ENCODE peak calls at places on chromosomes 16 and 17, in ten cellular contexts. F is adrenal gland, K is mucosa of descending colon, W is foreskin keratinocyte, O is foreskin fibroblast, Y is heart right ventricle, T is cardiac fibroblast, A is endodermal cell, Q is Caco-2, P is WTC11. H is an unnamed sample.

GRCh38 chr17:13921841-13922776 is 147.2 kb upstream of the COX10 start:
- DNase-seq in F (no peak), Y (no peak), K (no peak), T (no peak), A (peak), Q (no peak), P (no peak), W (no peak), O (no peak), H (no peak)

GRCh38 chr16:35749253-35750141 is 2290.1 kb downstream of the TP53TG3F start:
- DNase-seq in Q (no peak), T (no peak), Y (peak), K (peak), A (no peak), P (no peak), O (no peak), W (no peak), F (no peak), H (no peak)

GRCh38 chr16:48720266-48720665 is 110.3 kb upstream of the N4BP1 start:
- DNase-seq in F (no peak), A (peak), Q (peak), P (peak), Y (no peak), T (peak), W (peak), K (no peak), O (no peak), H (no peak)

GRCh38 chr17:17749025-17749772 is 67.9 kb downstream of the RAI1 start:
- DNase-seq in Q (no peak), Y (peak), F (no peak), W (no peak), P (peak), K (no peak), A (peak), T (peak), O (no peak), H (no peak)

GRCh38 chr17:66715745-66716156 is 119.2 kb upstream of the CACNG5 start:
- DNase-seq in K (no peak), F (no peak), O (peak), W (peak), Q (peak), T (peak), P (no peak), Y (no peak), A (peak), H (peak)

GRCh38 chr17:32971171-32971570 is 20.5 kb upstream of the SPACA3 start:
- DNase-seq in T (peak), P (no peak), Y (no peak), A (no peak), Q (no peak), W (peak), O (peak), F (no peak), K (no peak), H (no peak)

GRCh38 chr17:38428150-38428642 is at the start of gene ARHGAP23:
- DNase-seq in O (peak), K (peak), F (peak), T (peak), Q (peak), W (peak), A (peak), P (no peak), Y (peak), H (peak)

GRCh38 chr17:76523084-76524037 is 14.1 kb downstream of the CYGB start:
- DNase-seq in F (peak), A (peak), O (peak), P (peak), T (peak), W (peak), Q (peak), K (peak), Y (peak), H (no peak)

GRCh38 chr16:15760129-15760528 is 96.7 kb downstream of the MYH11 start:
- DNase-seq in A (no peak), W (no peak), Q (no peak), T (no peak), K (no peak), P (no peak), F (no peak), O (no peak), Y (no peak), H (no peak)

GRCh38 chr16:69610356-69610755 is 44.6 kb downstream of the NFAT5 start:
- DNase-seq in O (no peak), T (no peak), K (no peak), F (no peak), Y (no peak), W (no peak), A (no peak), Q (no peak), P (no peak), H (no peak)

GRCh38 chr17:67729903-67730302 is 12.2 kb downstream of the NOL11 start:
- DNase-seq in K (no peak), F (no peak), O (no peak), Q (no peak), W (no peak), P (no peak), A (peak), T (no peak), Y (no peak), H (no peak)

GRCh38 chr16:31700200-31700529 is 172.5 kb downstream of the AHSP start:
- DNase-seq in Y (no peak), Q (no peak), K (no peak), P (no peak), F (no peak), A (no peak), W (no peak), T (no peak), O (peak), H (no peak)

GRCh38 chr16:58062821-58063220 is 37.3 kb downstream of the MMP15 start:
- DNase-seq in Y (no peak), T (no peak), K (no peak), O (no peak), Q (no peak), W (no peak), F (no peak), A (peak), P (no peak), H (no peak)

GRCh38 chr17:7943291-7943690 is 11.3 kb downstream of the CNTROB start:
- DNase-seq in Q (no peak), P (no peak), K (no peak), A (no peak), W (no peak), Y (no peak), O (no peak), F (no peak), T (no peak), H (no peak)

GRCh38 chr17:65163990-65164495 is 26.9 kb downstream of the RGS9 start:
- DNase-seq in A (no peak), F (no peak), T (peak), P (no peak), Y (no peak), K (no peak), O (peak), W (peak), Q (peak), H (no peak)

GRCh38 chr17:43405861-43406260 is 7.1 kb downstream of the ARL4D start:
- DNase-seq in T (no peak), Y (no peak), K (no peak), O (no peak), W (no peak), Q (no peak), A (no peak), P (no peak), F (no peak), H (no peak)

GRCh38 chr16:77723108-77723514 is 797 bp downstream of the NUDT7 start:
- DNase-seq in T (peak), F (peak), A (no peak), P (no peak), K (no peak), Q (no peak), W (no peak), O (peak), Y (peak), H (peak)

GRCh38 chr17:82237083-82237745 is 8.4 kb downstream of the SLC16A3 start:
- DNase-seq in O (no peak), T (no peak), W (no peak), K (no peak), A (peak), Y (peak), P (peak), F (peak), Q (no peak), H (no peak)

GRCh38 chr17:72125742-72126141 is 4.9 kb downstream of the SOX9 start:
- DNase-seq in K (no peak), W (no peak), F (no peak), Y (no peak), A (no peak), O (peak), T (peak), P (no peak), Q (no peak), H (no peak)

GRCh38 chr16:55552621-55553020 is 13.9 kb upstream of the CAPNS2 start:
- DNase-seq in W (peak), T (peak), O (peak), K (no peak), P (no peak), A (no peak), Q (no peak), Y (no peak), F (no peak), H (no peak)

GRCh38 chr17:61478790-61479492 is 26.7 kb downstream of the TBX4 start:
- DNase-seq in Y (no peak), F (no peak), O (no peak), T (no peak), W (no peak), P (no peak), Q (no peak), A (peak), K (no peak), H (no peak)

GRCh38 chr16:13093676-13094075 is 192.3 kb downstream of the SHISA9 start:
- DNase-seq in Q (no peak), A (peak), Y (no peak), O (peak), P (no peak), F (no peak), T (no peak), W (no peak), K (no peak), H (no peak)

GRCh38 chr16:68790130-68790761 is 53.1 kb upstream of the TANGO6 start:
- DNase-seq in F (no peak), K (no peak), O (peak), W (peak), P (peak), Y (no peak), A (peak), T (peak), Q (peak), H (no peak)

GRCh38 chr17:489758-490329 is 137.2 kb upstream of the RPH3AL start:
- DNase-seq in O (peak), F (no peak), A (peak), P (peak), K (peak), Q (peak), T (peak), W (no peak), Y (peak), H (no peak)

GRCh38 chr16:28930652-28931051 is 1.1 kb upstream of the CD19 start:
- DNase-seq in W (no peak), K (no peak), A (no peak), Y (no peak), P (no peak), O (no peak), T (no peak), F (no peak), Q (no peak), H (no peak)

GRCh38 chr16:62225675-62226074 is 189.4 kb upstream of the CDH8 start:
- DNase-seq in W (peak), A (peak), F (peak), Y (peak), P (peak), K (peak), O (no peak), T (peak), Q (peak), H (no peak)

GRCh38 chr16:10428433-10429168 is 42.7 kb downstream of the ATF7IP2 start:
- DNase-seq in A (no peak), O (no peak), P (no peak), F (no peak), Q (no peak), W (peak), K (no peak), Y (no peak), T (no peak), H (no peak)

GRCh38 chr17:1793447-1793806 is 31.6 kb downstream of the SERPINF1 start:
- DNase-seq in F (no peak), A (no peak), O (no peak), Q (no peak), T (peak), W (peak), Y (no peak), K (no peak), P (no peak), H (no peak)

GRCh38 chr17:16936536-16937310 is 35.2 kb downstream of the TNFRSF13B start:
- DNase-seq in A (peak), Q (no peak), Y (no peak), P (peak), F (no peak), O (no peak), W (no peak), K (no peak), T (no peak), H (no peak)

GRCh38 chr17:60321336-60322055 is 70.4 kb downstream of the USP32 start:
- DNase-seq in Y (no peak), P (no peak), O (no peak), W (no peak), F (no peak), T (no peak), Q (no peak), K (no peak), A (no peak), H (no peak)

GRCh38 chr17:12734852-12735430 is 54.4 kb upstream of the ARHGAP44 start:
- DNase-seq in Y (peak), O (no peak), W (no peak), A (peak), P (no peak), Q (no peak), F (no peak), K (no peak), T (no peak), H (no peak)

GRCh38 chr16:15837761-15838160 is 19.1 kb downstream of the MYH11 start:
- DNase-seq in Y (no peak), O (no peak), F (no peak), Q (no peak), A (no peak), K (no peak), W (no peak), P (no peak), T (no peak), H (no peak)

GRCh38 chr16:19085679-19086200 is 18.3 kb downstream of the COQ7 start:
- DNase-seq in O (peak), T (peak), K (peak), W (no peak), Y (no peak), P (no peak), F (no peak), Q (no peak), A (no peak), H (no peak)

GRCh38 chr17:45814622-45815606 is 29.8 kb upstream of the SPPL2C start:
- DNase-seq in A (no peak), O (no peak), Q (no peak), K (no peak), Y (peak), W (no peak), P (no peak), T (no peak), F (no peak), H (no peak)

DNA sequence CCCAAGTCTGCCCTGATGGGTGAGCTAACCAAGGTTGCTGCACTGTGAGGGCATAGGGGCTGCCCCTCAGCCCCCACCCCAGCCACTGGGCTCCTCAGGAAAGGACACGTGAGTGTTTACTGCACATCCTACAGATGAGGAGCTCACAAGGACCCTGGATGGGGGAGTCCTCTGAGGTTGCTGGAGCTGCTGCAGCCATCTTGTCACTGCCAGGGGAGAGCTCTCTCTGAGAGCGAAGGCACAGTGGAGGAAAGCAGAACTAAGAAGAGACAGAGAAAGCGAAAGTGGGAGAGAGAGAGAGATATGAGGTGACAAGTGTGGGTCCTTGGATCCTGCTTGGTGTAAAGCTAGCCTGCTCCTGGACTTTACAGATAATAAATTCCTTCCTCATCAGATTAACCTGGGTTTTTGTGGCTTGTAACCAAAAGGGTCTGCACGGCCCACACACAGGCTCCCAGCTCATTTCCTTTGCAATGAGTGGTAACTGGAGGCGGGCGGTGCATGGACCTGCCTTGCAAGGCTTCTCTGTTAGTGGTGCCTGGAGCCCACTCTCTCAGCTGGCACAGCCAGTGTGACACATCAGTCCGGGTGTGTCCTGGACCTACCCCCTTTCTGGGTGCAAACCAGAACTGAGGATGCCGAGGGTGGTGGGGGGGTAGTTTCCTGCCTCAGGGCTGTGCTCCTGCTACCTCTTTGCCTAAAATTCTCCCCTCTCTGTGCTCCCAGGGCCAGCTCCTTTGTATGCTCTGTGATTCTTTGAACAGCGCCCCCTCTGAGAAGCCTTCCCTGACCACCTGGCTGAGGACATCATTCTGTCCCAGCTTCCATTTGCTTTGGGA is 14.2 kb downstream of the SNX20 start:
- DNase-seq in W (no peak), F (no peak), T (no peak), O (no peak), Y (no peak), A (peak), P (peak), Q (no peak), K (no peak), H (no peak)
- TF ChIP-seq CTCF in W (no peak), F (no peak), T (no peak), O (no peak), Y (no peak), A (peak), P (no peak), Q (no peak), K (no peak), H (no peak)

GRCh38 chr17:29615492-29616299 is 7.0 kb downstream of the CORO6 start:
- DNase-seq in F (peak), T (peak), Q (peak), O (peak), P (peak), Y (peak), W (peak), K (peak), A (peak), H (no peak)

GRCh38 chr17:29618272-29619065 is 4.2 kb downstream of the CORO6 start:
- DNase-seq in F (no peak), O (no peak), A (no peak), P (no peak), Y (no peak), K (no peak), W (no peak), T (no peak), Q (no peak), H (no peak)

GRCh38 chr17:29616300-29617048 is 6.2 kb downstream of the CORO6 start:
- DNase-seq in K (peak), Y (no peak), W (no peak), T (no peak), A (no peak), F (no peak), P (no peak), Q (no peak), O (no peak), H (no peak)

GRCh38 chr17:29617481-29618271 is 5.0 kb downstream of the CORO6 start:
- DNase-seq in P (peak), Q (peak), Y (peak), K (peak), W (peak), O (peak), F (peak), A (peak), T (peak), H (no peak)

GRCh38 chr17:29617125-29617480 is 5.6 kb downstream of the CORO6 start:
- DNase-seq in K (peak), O (peak), Q (peak), Y (peak), P (peak), F (peak), W (peak), T (peak), A (peak), H (no peak)
- TF ChIP-seq CTCF in K (peak), O (peak), Q (peak), Y (peak), P (peak), F (peak), W (peak), T (peak), A (peak), H (peak)

GRCh38 chr16:926715-927114 is 44.1 kb downstream of the LMF1 start:
- DNase-seq in Q (no peak), P (no peak), K (no peak), A (no peak), W (no peak), O (no peak), F (no peak), Y (no peak), T (no peak), H (no peak)
- TF ChIP-seq CTCF in Q (no peak), P (no peak), K (no peak), A (no peak), W (no peak), O (no peak), F (no peak), Y (no peak), T (no peak), H (no peak)

GRCh38 chr16:4766875-4767628 is at the start of gene ZNF500:
- DNase-seq in T (peak), A (peak), Y (peak), P (peak), Q (peak), O (peak), W (peak), F (peak), K (peak), H (peak)

GRCh38 chr16:4767872-4768548 is 1.0 kb upstream of the ZNF500 start:
- DNase-seq in P (no peak), O (no peak), Y (no peak), Q (peak), A (no peak), K (peak), W (no peak), F (no peak), T (peak), H (no peak)

GRCh38 chr16:4771646-4772045 is 4.7 kb upstream of the ZNF500 start:
- DNase-seq in F (no peak), T (no peak), A (no peak), O (no peak), Q (no peak), Y (no peak), W (no peak), P (no peak), K (no peak), H (no peak)

GRCh38 chr16:4769306-4769638 is 2.3 kb upstream of the ZNF500 start:
- DNase-seq in A (no peak), Q (no peak), Y (no peak), T (no peak), K (no peak), W (no peak), F (no peak), O (no peak), P (no peak), H (no peak)

GRCh38 chr16:4768549-4769305 is 1.8 kb upstream of the ZNF500 start:
- DNase-seq in P (peak), T (peak), A (peak), Y (peak), Q (peak), O (peak), F (peak), K (peak), W (peak), H (peak)
- TF ChIP-seq CTCF in P (no peak), T (no peak), A (no peak), Y (no peak), Q (no peak), O (no peak), F (no peak), K (no peak), W (no peak), H (no peak)

DNA sequence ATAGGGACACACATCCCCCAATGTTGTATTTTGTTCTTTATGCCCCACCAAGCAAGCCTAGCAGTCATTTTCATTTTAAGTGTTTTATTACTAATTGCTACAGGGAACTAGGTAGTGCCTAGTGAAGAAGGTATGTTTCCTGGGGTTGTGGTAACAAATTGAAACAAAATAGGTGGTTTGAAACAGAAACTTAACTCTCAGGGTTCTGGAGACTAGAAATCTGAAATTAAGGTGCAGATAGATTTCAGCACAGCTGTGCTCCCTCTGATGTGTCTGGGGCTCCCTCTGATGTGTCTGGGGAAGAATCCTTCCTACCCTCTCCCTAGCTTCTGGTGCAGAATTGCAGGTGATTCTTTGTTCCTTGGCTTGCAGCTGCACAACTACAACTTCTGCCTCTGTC is 390.1 kb downstream of the ZFHX3 start:
- DNase-seq in K (no peak), Y (no peak), O (no peak), A (no peak), Q (no peak), P (no peak), W (no peak), T (no peak), F (no peak), H (no peak)
- TF ChIP-seq CTCF in K (no peak), Y (no peak), O (no peak), A (no peak), Q (no peak), P (no peak), W (no peak), T (no peak), F (no peak), H (no peak)